ENCODE peak calls at places on chromosomes 13 and 19, in eight cellular contexts. V, P, U, B, M, I, A and O are unnamed samples.

GRCh38 chr13:93534181-93534700 is 307.6 kb downstream of the GPC6 start:
- DNase-seq in B (no peak), I (no peak), A (no peak), M (no peak), V (no peak), P (no peak), U (no peak), O (no peak)

GRCh38 chr13:108463365-108463764 is 166.0 kb upstream of the MYO16 start:
- DNase-seq in I (peak; percentile 94), V (peak; percentile 4), M (no peak), P (no peak), B (peak; percentile 1), U (no peak), A (no peak), O (no peak)

GRCh38 chr19:13117176-13117771 is 734 bp upstream of the TRMT1 start:
- DNase-seq in B (no peak), M (no peak), P (no peak), V (no peak), I (no peak), A (no peak), U (no peak), O (no peak)

GRCh38 chr13:43196171-43196611 is 172.8 kb downstream of the DNAJC15 start:
- DNase-seq in A (no peak), P (no peak), U (no peak), I (peak; percentile 8), B (no peak), M (no peak), V (no peak), O (no peak)

GRCh38 chr13:20654156-20654555 is 49.3 kb upstream of the IL17D start:
- DNase-seq in V (no peak), U (no peak), B (peak; percentile 80), A (no peak), P (no peak), I (peak; percentile 53), M (no peak), O (no peak)

GRCh38 chr19:9801976-9802375 is 16.9 kb downstream of the FBXL12 start:
- DNase-seq in P (no peak), A (no peak), V (no peak), I (no peak), M (no peak), B (no peak), U (no peak), O (no peak)

GRCh38 chr13:62551588-62551987 is 1135.9 kb upstream of the PCDH20 start:
- DNase-seq in V (no peak), A (no peak), M (no peak), B (no peak), P (no peak), I (no peak), U (no peak), O (no peak)

GRCh38 chr13:80217614-80218456 is 123.1 kb downstream of the SPRY2 start:
- DNase-seq in M (no peak), A (no peak), U (no peak), I (peak; percentile 71), B (peak; percentile 82), V (no peak), P (no peak), O (no peak)

GRCh38 chr19:53463263-53463662 is 4.3 kb upstream of the ZNF813 start:
- DNase-seq in I (peak; percentile 6), B (peak; percentile 15), M (peak; percentile 15), V (no peak), A (peak; percentile 60), P (no peak), U (peak; percentile 45), O (peak; percentile 7)

GRCh38 chr19:41691268-41691970 is 3.3 kb upstream of the CEACAM7 start:
- DNase-seq in V (no peak), U (no peak), A (peak; percentile 55), M (peak; percentile 62), I (no peak), P (no peak), B (peak; percentile 20), O (peak; percentile 44)

GRCh38 chr19:8334458-8335342 is 8.4 kb downstream of the KANK3 start:
- DNase-seq in U (peak; percentile 64), A (peak; percentile 57), M (peak; percentile 69), V (no peak), P (no peak), B (peak; percentile 60), I (peak; percentile 74), O (peak; percentile 49)

GRCh38 chr19:44576843-44577565 is 36.4 kb upstream of the IGSF23 start:
- DNase-seq in M (peak; percentile 57), B (peak; percentile 43), A (no peak), V (no peak), P (no peak), I (peak; percentile 20), U (peak; percentile 69), O (peak; percentile 72)

GRCh38 chr13:74132768-74133656 is 1.2 kb downstream of the KLF12 start:
- DNase-seq in P (no peak), I (peak; percentile 50), A (no peak), U (peak; percentile 66), M (peak; percentile 26), B (peak; percentile 50), V (no peak), O (peak; percentile 26)

DNA sequence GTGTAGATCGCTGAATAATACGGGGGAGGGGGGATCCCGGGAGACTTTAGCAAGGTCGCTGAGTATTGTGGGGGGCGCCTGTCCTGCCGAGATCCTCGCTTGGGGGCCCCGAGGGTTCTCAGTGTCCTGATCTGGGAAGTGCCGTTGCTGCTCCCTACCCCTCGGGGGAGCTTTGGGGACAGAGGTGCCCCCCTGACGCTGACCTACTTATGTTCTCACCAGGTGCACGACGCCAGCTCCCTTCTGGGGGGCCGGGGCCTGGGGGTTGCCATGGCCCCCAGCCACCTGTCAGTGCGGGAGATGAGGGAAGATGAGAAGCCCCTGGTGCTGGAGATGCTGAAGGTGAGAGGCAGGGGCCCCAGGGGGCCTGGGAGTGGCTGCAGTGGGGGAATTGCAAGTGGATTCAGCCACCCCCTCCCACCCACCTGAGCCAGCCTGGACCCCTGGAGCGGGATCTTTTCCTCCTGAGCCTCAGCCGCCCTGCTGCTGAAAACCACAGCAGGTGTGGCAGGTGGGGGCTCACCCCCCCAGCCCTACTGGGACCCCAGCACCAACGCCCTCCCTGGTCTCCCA is 537 bp downstream of the NAT14 start:
- DNase-seq in P (no peak), U (no peak), B (no peak), M (no peak), A (no peak), V (no peak), I (no peak), O (no peak)
- H3K4me1 ChIP-seq in P (peaks cover 42% of the 10 kb centered on the region), U (peaks cover 12% of the 10 kb centered on the region), B (peaks cover 34% of the 10 kb centered on the region), M (peaks cover 33% of the 10 kb centered on the region), A (no peaks in the 10 kb centered on the region), V (peaks cover 6% of the 10 kb centered on the region), I (peaks cover 30% of the 10 kb centered on the region), O (peaks cover 46% of the 10 kb centered on the region)

DNA sequence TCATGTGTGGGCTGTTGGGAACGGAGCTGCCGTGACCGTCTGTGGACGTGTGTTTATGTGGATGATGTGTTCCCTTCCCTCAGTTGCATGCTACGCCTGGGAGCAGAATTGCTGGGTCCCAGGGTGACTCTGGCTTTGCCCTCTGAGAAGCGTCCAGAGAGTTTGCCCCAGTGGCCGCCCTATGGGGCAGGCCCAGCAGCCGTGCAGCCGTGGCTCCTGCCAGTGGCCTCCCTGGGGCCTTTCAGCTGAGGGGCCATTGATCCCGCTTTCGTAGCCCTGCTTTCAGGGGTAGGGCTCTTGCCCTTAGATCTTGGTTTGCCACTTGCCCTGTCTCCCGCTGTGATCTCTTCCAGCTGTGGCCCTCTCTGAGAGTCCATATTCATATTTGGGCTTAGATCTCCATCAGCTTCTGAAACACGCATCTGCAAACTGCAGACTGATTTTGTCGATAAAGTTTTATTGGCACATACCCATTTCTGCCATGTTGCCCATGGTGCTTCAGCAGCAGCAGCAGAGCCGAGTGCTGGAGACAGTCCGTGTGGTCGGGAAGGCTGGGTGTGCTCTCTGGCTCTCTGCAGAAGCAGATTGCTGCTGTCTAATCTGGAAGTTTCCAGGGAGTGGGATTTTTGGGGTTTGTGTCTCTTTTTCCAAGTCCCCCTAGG is 17.6 kb downstream of the GNA11 start:
- DNase-seq in U (no peak), P (no peak), V (no peak), B (no peak), I (no peak), A (peak; percentile 15), M (no peak), O (no peak)
- H3K27me3 ChIP-seq in U (no peaks in the 10 kb centered on the region), P (no peaks in the 10 kb centered on the region), V (no peaks in the 10 kb centered on the region), B (no peaks in the 10 kb centered on the region), I (no peaks in the 10 kb centered on the region), A (no peaks in the 10 kb centered on the region), M (no peaks in the 10 kb centered on the region), O (no peaks in the 10 kb centered on the region)

DNA sequence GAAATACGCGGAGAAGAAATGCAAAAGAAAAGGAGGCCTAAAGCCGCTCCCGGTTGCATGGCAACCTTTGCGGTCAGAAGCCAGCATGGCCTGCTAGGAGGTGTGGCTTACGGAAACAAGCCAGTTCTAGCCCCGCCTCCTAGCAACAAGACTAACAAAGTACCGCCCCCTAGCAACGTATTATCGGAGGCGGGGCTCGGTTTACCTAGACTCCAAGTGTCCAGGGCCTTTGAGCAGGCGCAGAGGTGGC is 438 bp upstream of the CYTH2 start:
- DNase-seq in M (no peak), V (no peak), P (no peak), B (no peak), I (no peak), U (peak; percentile 100), A (no peak), O (no peak)
- TF ChIP-seq POLR2A in M (no peak), V (no peak), P (no peak), B (no peak), I (no peak), U (no peak), A (no peak), O (no peak)

GRCh38 chr13:110306340-110306959 is 507 bp downstream of the COL4A1 start:
- DNase-seq in P (no peak), B (peak; percentile 59), A (no peak), I (no peak), U (peak; percentile 28), V (no peak), M (no peak), O (no peak)
- H3K4me1 ChIP-seq in P (peaks cover 48% of the 10 kb centered on the region), B (peaks cover 64% of the 10 kb centered on the region), A (peaks cover 9% of the 10 kb centered on the region), I (peaks cover 32% of the 10 kb centered on the region), U (no peaks in the 10 kb centered on the region), V (no peaks in the 10 kb centered on the region), M (no peaks in the 10 kb centered on the region), O (peaks cover 75% of the 10 kb centered on the region)

DNA sequence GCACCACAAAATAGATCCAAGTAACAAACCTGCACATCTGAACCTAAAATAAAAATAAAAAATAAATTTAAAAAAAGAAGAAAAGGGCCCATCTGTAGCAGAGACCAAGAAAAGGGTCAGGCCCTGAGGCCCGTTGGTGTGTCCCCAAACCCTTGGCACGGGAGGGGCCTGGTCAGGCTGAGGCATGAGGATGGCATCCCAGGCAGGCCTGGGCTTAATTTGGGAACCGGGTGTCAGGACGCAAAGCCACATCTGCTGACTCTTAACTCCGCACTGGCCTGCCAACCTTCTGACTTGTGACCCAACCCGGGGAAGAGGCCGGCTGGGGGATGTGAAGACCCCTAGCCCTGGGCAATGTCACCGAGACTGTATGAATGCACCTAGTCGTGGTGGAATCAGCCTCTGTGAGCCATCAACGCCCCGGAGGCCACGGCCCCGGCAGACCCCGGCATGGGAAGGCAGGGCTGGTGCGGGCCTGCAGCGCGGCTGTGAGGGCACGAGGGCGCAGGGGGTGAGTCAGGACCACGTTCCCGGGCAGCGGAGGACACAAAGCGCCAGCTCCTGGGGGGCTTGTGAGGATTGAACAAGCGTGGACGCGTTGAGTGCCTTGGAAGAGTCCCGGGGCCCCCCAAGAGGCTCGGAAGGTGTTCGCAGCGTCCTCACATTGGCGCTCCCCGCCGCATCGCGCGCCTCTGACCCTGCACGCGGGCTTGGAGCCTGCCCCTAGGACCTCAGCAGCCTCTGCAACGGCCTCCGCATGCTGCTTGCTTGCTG is 38.2 kb downstream of the ATP12A start:
- DNase-seq in U (no peak), V (no peak), M (no peak), A (no peak), I (no peak), P (no peak), B (no peak), O (no peak)
- H3K27me3 ChIP-seq in U (no peaks in the 10 kb centered on the region), V (no peaks in the 10 kb centered on the region), M (peaks cover 9% of the 10 kb centered on the region), A (no peaks in the 10 kb centered on the region), I (peaks cover 4% of the 10 kb centered on the region), P (no peaks in the 10 kb centered on the region), B (no peaks in the 10 kb centered on the region), O (no peaks in the 10 kb centered on the region)

GRCh38 chr19:45681391-45682015 is 10.2 kb downstream of the SNRPD2 start:
- DNase-seq in A (peak; percentile 90), V (no peak), I (peak; percentile 69), M (peak; percentile 93), U (peak; percentile 95), P (peak; percentile 56), B (peak; percentile 92), O (peak; percentile 92)
- TF ChIP-seq POLR2A in A (peak; percentile 20), V (peak; percentile 65), I (no peak), M (peak; percentile 48), U (peak; percentile 36), P (no peak), B (no peak), O (peak; percentile 68)